ENCODE peak calls at places on chromosomes 6 and 20, in five cellular contexts. F is left lobe of liver; D is gastroesophageal sphincter; V is right lobe of liver; L is naive thymus-derived CD8-positive, alpha-beta T cell. W is an unnamed sample.

GRCh38 chr20:3228750-3229032 is 10.3 kb downstream of the SLC4A11 start:
- ATAC-seq in F (no peak), D (no peak), V (no peak), L (no peak), W (no peak)

GRCh38 chr6:147169529-147169928 is 34.7 kb upstream of the STXBP5 start:
- ATAC-seq in F (no peak), D (no peak), V (no peak), L (no peak), W (no peak)

GRCh38 chr6:121310495-121310894 is 23.8 kb downstream of the TBC1D32 start:
- ATAC-seq in F (no peak), D (no peak), V (no peak), L (no peak), W (no peak)

GRCh38 chr6:25169551-25170335 is 109.4 kb upstream of the CARMIL1 start:
- ATAC-seq in F (peak; percentile 57), D (no peak), V (peak; percentile 29), L (no peak), W (no peak)

GRCh38 chr6:36933102-36933501 is 21.4 kb upstream of the PI16 start:
- ATAC-seq in F (no peak), D (no peak), V (no peak), L (no peak), W (no peak)

GRCh38 chr6:159691133-159691962 is 1.7 kb downstream of the SOD2 start:
- ATAC-seq in F (peak; percentile 6), D (peak; percentile 11), V (peak; percentile 20), L (no peak), W (peak; percentile 38)

GRCh38 chr20:13261460-13262301 is 40.6 kb downstream of the ISM1 start:
- ATAC-seq in F (peak; percentile 96), D (no peak), V (peak; percentile 97), L (peak; percentile 95), W (peak; percentile 64)

GRCh38 chr6:56475736-56476457 is 166.8 kb downstream of the DST start:
- ATAC-seq in F (peak; percentile 94), D (peak; percentile 11), V (peak; percentile 95), L (no peak), W (no peak)

GRCh38 chr6:45562171-45562570 is 184.4 kb upstream of the SUPT3H start:
- ATAC-seq in F (no peak), D (no peak), V (no peak), L (no peak), W (no peak)

GRCh38 chr6:24996145-24996836 is 60.5 kb upstream of the RIPOR2 start:
- ATAC-seq in F (no peak), D (no peak), V (peak; percentile 62), L (peak; percentile 22), W (peak; percentile 15)

GRCh38 chr20:62114894-62115293 is 7.4 kb upstream of the LSM14B start:
- ATAC-seq in F (no peak), D (no peak), V (no peak), L (no peak), W (no peak)

GRCh38 chr6:436308-437041 is 44.9 kb downstream of the IRF4 start:
- ATAC-seq in F (no peak), D (peak; percentile 29), V (no peak), L (no peak), W (no peak)

GRCh38 chr6:138601128-138601527 is 101.8 kb upstream of the NHSL1 start:
- ATAC-seq in F (peak; percentile 65), D (no peak), V (peak; percentile 67), L (no peak), W (no peak)

GRCh38 chr20:56111951-56112730 is 106.8 kb upstream of the CBLN4 start:
- ATAC-seq in F (no peak), D (no peak), V (no peak), L (no peak), W (no peak)

W was measured in esophagus mucosa.